ENCODE peak calls at places on chromosomes 11 and 22, in seven cellular contexts. N, B, E, V, Z, R and S are unnamed samples.

GRCh38 chr22:30695351-30695762 is 683 bp downstream of the OSBP2 start:
- DNase-seq in E (no peak), B (no peak), N (no peak), R (no peak), Z (no peak), V (no peak), S (no peak)

GRCh38 chr11:86781546-86781945 is 18.8 kb upstream of the PRSS23 start:
- DNase-seq in Z (no peak), R (no peak), B (no peak), E (no peak), N (no peak), V (no peak), S (no peak)

GRCh38 chr11:17803751-17804334 is 69.3 kb downstream of the KCNC1 start:
- DNase-seq in Z (no peak), N (no peak), V (no peak), E (no peak), R (no peak), B (no peak), S (no peak)

GRCh38 chr11:110712643-110713468 is 619 bp upstream of the ARHGAP20 start:
- DNase-seq in E (no peak), B (peak; percentile 66), R (no peak), V (no peak), Z (no peak), N (peak; percentile 64), S (no peak)

GRCh38 chr11:69352715-69353325 is 58.9 kb downstream of the MYEOV start:
- DNase-seq in N (peak; percentile 95), V (peak; percentile 73), B (peak; percentile 9), Z (no peak), E (no peak), R (no peak), S (peak; percentile 9)

GRCh38 chr22:17742528-17742902 is 31.8 kb downstream of the BID start:
- DNase-seq in Z (peak; percentile 51), R (peak; percentile 48), B (no peak), V (peak; percentile 27), N (peak; percentile 67), E (no peak), S (peak; percentile 65)

GRCh38 chr22:46592390-46592872 is 27.8 kb upstream of the GRAMD4 start:
- DNase-seq in E (no peak), N (peak; percentile 89), V (no peak), Z (peak; percentile 60), R (no peak), B (peak; percentile 76), S (peak; percentile 70)

GRCh38 chr11:67463680-67464410 is 5.2 kb downstream of the TMEM134 start:
- DNase-seq in Z (peak; percentile 45), B (peak; percentile 93), R (no peak), E (no peak), N (peak; percentile 49), V (no peak), S (peak; percentile 88)

GRCh38 chr22:28670153-28670552 is 9.5 kb downstream of the TTC28 start:
- DNase-seq in Z (no peak), B (no peak), V (no peak), R (no peak), E (no peak), N (peak; percentile 59), S (no peak)

GRCh38 chr11:16902182-16902581 is 112.0 kb downstream of the PLEKHA7 start:
- DNase-seq in N (no peak), E (no peak), B (no peak), V (no peak), Z (no peak), R (no peak), S (no peak)

GRCh38 chr11:115333106-115333505 is 171.1 kb downstream of the CADM1 start:
- DNase-seq in B (no peak), R (no peak), N (peak; percentile 23), Z (no peak), V (no peak), E (no peak), S (no peak)

GRCh38 chr11:41431784-41432183 is 27.7 kb downstream of the LRRC4C start:
- DNase-seq in N (no peak), Z (no peak), V (peak; percentile 1), B (no peak), R (no peak), E (no peak), S (no peak)

GRCh38 chr22:20001082-20001638 is 15.5 kb downstream of the ARVCF start:
- DNase-seq in E (no peak), Z (no peak), V (no peak), N (no peak), B (peak; percentile 48), R (no peak), S (no peak)

GRCh38 chr11:65258988-65259387 is 2.8 kb upstream of the POLA2 start:
- DNase-seq in E (no peak), Z (no peak), N (no peak), B (no peak), R (no peak), V (no peak), S (no peak)

GRCh38 chr11:89052220-89052619 is 13.6 kb downstream of the GRM5 start:
- DNase-seq in B (no peak), E (no peak), Z (no peak), N (no peak), R (no peak), V (no peak), S (no peak)

GRCh38 chr11:106471273-106471672 is 393.8 kb downstream of the AASDHPPT start:
- DNase-seq in R (no peak), B (no peak), Z (no peak), N (no peak), V (no peak), E (no peak), S (no peak)

GRCh38 chr11:64661622-64662021 is 61.4 kb downstream of the NRXN2 start:
- DNase-seq in E (no peak), Z (no peak), R (no peak), B (no peak), N (no peak), V (no peak), S (peak; percentile 18)

GRCh38 chr22:38104084-38104483 is 6.4 kb downstream of the BAIAP2L2 start:
- DNase-seq in N (peak; percentile 47), E (no peak), B (no peak), V (no peak), Z (no peak), R (no peak), S (peak; percentile 10)

GRCh38 chr11:57873196-57873911 is 111.8 kb downstream of the CTNND1 start:
- DNase-seq in B (no peak), Z (no peak), R (no peak), E (no peak), V (no peak), N (peak; percentile 78), S (no peak)

GRCh38 chr22:20221421-20222340 is 46.4 kb downstream of the RTN4R start:
- DNase-seq in N (no peak), R (no peak), E (no peak), V (no peak), Z (peak; percentile 38), B (peak; percentile 91), S (no peak)

GRCh38 chr22:24244144-24244787 is 616 bp downstream of the GGT5 start:
- DNase-seq in R (no peak), B (peak; percentile 75), N (peak; percentile 28), E (no peak), V (no peak), Z (peak; percentile 50), S (no peak)

GRCh38 chr11:92642146-92642919 is 327.1 kb upstream of the MTNR1B start:
- DNase-seq in R (no peak), B (no peak), Z (no peak), N (peak; percentile 19), E (no peak), V (no peak), S (no peak)

GRCh38 chr22:33023119-33023827 is 34.9 kb downstream of the SYN3 start:
- DNase-seq in R (no peak), N (no peak), E (no peak), B (no peak), V (no peak), Z (no peak), S (no peak)

GRCh38 chr11:9379046-9379445 is 5.4 kb upstream of the IPO7 start:
- DNase-seq in B (no peak), Z (no peak), V (no peak), R (no peak), N (no peak), E (no peak), S (no peak)

GRCh38 chr22:50475652-50476002 is 792 bp upstream of the SBF1 start:
- DNase-seq in R (no peak), V (no peak), N (no peak), E (no peak), Z (no peak), B (no peak), S (no peak)

GRCh38 chr11:14029971-14030531 is 67.5 kb downstream of the SPON1 start:
- DNase-seq in R (no peak), N (peak; percentile 72), Z (peak; percentile 75), E (no peak), B (peak; percentile 85), V (no peak), S (peak; percentile 84)

GRCh38 chr11:46686886-46687810 is 13.3 kb downstream of the ARHGAP1 start:
- DNase-seq in V (no peak), E (no peak), Z (no peak), R (no peak), B (no peak), N (peak; percentile 96), S (peak; percentile 38)
- H3K4me3 ChIP-seq in V (no peak overlapping the region), E (no peak overlapping the region), Z (no peak overlapping the region), R (no peak overlapping the region), B (no peak overlapping the region), N (no peak overlapping the region), S (no peak overlapping the region)

GRCh38 chr11:35622070-35622469 is 3.8 kb downstream of the FJX1 start:
- DNase-seq in R (no peak), E (no peak), V (no peak), N (peak; percentile 81), B (no peak), Z (no peak), S (no peak)
- H3K27ac ChIP-seq in R (no peak overlapping the region), E (no peak overlapping the region), V (no peak overlapping the region), N (peak overlapping the region; percentile 19), B (no peak overlapping the region), Z (no peak overlapping the region), S (no peak overlapping the region)

DNA sequence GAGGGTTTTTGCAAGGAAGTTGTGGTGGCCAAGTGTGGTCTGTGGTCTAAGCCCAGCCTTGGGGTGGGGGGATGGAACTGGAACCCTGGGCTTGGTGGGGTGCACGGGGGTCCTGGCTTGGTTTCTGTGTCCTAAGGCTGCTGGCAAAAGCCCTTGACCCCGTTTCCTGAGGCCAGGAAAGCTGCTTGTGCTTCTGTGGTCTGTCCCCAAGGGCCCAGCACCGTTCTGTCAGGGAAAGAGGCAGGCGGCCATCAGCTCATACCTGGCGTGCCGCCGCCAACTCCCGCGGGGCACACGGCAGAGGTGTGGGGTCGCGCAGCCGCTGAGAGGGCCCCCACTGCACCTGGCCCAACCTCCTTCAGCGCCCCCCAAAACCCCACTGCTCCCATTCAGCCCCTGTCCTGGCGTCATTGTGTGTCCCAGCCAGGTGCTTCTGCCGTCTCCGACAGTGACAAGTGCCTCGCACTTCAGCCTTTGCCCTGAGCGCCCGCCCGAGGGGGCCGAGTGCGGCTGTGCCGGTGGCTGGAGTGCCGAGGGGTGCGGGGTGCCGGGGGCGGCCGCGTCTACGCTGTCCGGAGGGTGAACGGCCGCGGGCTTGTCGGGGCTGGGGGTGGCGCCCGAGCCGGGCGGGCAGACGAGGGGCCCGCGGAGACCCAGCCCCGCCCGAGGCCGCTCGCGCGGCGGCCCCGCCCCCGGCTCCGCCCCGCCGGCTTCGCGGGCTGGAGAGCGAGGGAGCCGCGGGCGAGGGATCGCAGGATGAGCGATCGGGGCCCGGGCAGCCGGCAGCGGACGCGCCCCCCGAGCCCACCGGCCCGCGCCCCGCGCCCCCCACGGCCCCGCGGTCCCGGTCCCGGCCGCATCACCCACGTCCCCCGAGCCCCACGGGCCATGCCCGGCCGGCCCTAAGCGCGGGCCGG is at the start of gene CNIH2:
- DNase-seq in R (peak; percentile 50), B (no peak), E (no peak), N (peak; percentile 62), V (no peak), Z (no peak), S (no peak)
- H3K4me3 ChIP-seq in R (peak within 1 kb of the TSS; percentile 42), B (peak within 1 kb of the TSS; percentile 49), E (peak within 1 kb of the TSS; percentile 50), N (peak within 1 kb of the TSS; percentile 55), V (peak within 1 kb of the TSS; percentile 49), Z (peak within 1 kb of the TSS; percentile 58), S (peak within 1 kb of the TSS; percentile 44)

GRCh38 chr11:133291672-133292265 is 240.5 kb downstream of the OPCML start:
- DNase-seq in E (no peak), N (no peak), R (no peak), V (no peak), B (no peak), Z (no peak), S (no peak)
- H3K27ac ChIP-seq in E (no peak overlapping the region), N (no peak overlapping the region), R (no peak overlapping the region), V (no peak overlapping the region), B (no peak overlapping the region), Z (no peak overlapping the region), S (no peak overlapping the region)